ENCODE peak calls at places on chromosomes 6 and 20, in six cellular contexts. B, R, W, I, X and N are unnamed samples.

GRCh38 chr20:52017669-52018317 is 173.8 kb downstream of the ZFP64 start:
- DNase-seq in X (no peak), R (no peak), W (no peak), I (no peak), B (no peak), N (no peak)

GRCh38 chr20:56932575-56933330 is 303.6 kb downstream of the TFAP2C start:
- DNase-seq in B (no peak), W (no peak), R (no peak), I (no peak), X (peak; percentile 77), N (no peak)

GRCh38 chr6:32615885-32616532 is 21.2 kb upstream of the HLA-DQA1 start:
- DNase-seq in I (no peak), W (no peak), B (no peak), R (no peak), X (no peak), N (no peak)

GRCh38 chr6:18510644-18511033 is 123.5 kb downstream of the RNF144B start:
- DNase-seq in B (no peak), W (no peak), R (no peak), I (no peak), X (no peak), N (no peak)

GRCh38 chr6:131717815-131718214 is 7.0 kb upstream of the CTAGE9 start:
- DNase-seq in B (no peak), W (no peak), R (no peak), X (no peak), I (no peak), N (no peak)

GRCh38 chr20:61886721-61887658 is 178.7 kb downstream of the TAF4 start:
- DNase-seq in X (peak; percentile 37), B (peak; percentile 31), R (no peak), I (no peak), W (no peak), N (peak; percentile 80)

GRCh38 chr6:30646450-30647038 is 389 bp upstream of the C6orf136 start:
- DNase-seq in W (no peak), R (peak; percentile 91), B (no peak), X (no peak), I (peak; percentile 96), N (no peak)

GRCh38 chr6:32622545-32623401 is 14.4 kb upstream of the HLA-DQA1 start:
- DNase-seq in W (no peak), X (peak; percentile 16), R (no peak), I (no peak), B (no peak), N (peak; percentile 19)

GRCh38 chr20:25291432-25292133 is 43.7 kb downstream of the PYGB start:
- DNase-seq in R (no peak), X (no peak), W (no peak), I (no peak), B (no peak), N (no peak)

GRCh38 chr6:150418825-150419594 is 50.2 kb downstream of the IYD start:
- DNase-seq in W (no peak), B (peak; percentile 47), I (peak; percentile 77), R (no peak), X (peak; percentile 52), N (peak; percentile 82)